ENCODE peak calls at places on chromosomes 3 and 15, in seven cellular contexts. One of them, this sample, is unnamed.

GRCh38 chr3:38227989-38228388 is 37.6 kb upstream of the SLC22A13 start:
- DNase-seq in nephron progenitor cell: no peak
- DNase-seq in neural progenitor cell: no peak
- DNase-seq in choroid plexus epithelial cell: peak
- DNase-seq in HS-5: peak
- DNase-seq in sigmoid colon: no peak
- DNase-seq in GM12891: no peak
- DNase-seq in this sample: no peak

GRCh38 chr3:27616031-27616430 is 106.1 kb downstream of the EOMES start:
- DNase-seq in GM12891: no peak
- DNase-seq in sigmoid colon: no peak
- DNase-seq in HS-5: no peak
- DNase-seq in choroid plexus epithelial cell: no peak
- DNase-seq in neural progenitor cell: no peak
- DNase-seq in nephron progenitor cell: no peak
- DNase-seq in this sample: no peak

GRCh38 chr15:63050737-63051700 is 8.5 kb downstream of the TPM1 start:
- DNase-seq in nephron progenitor cell: no peak
- DNase-seq in sigmoid colon: no peak
- DNase-seq in GM12891: no peak
- DNase-seq in choroid plexus epithelial cell: peak
- DNase-seq in neural progenitor cell: no peak
- DNase-seq in HS-5: no peak
- DNase-seq in this sample: no peak

GRCh38 chr3:193590088-193590856 is 2.7 kb upstream of the OPA1 start:
- DNase-seq in neural progenitor cell: no peak
- DNase-seq in choroid plexus epithelial cell: peak
- DNase-seq in sigmoid colon: no peak
- DNase-seq in nephron progenitor cell: no peak
- DNase-seq in HS-5: peak
- DNase-seq in GM12891: no peak
- DNase-seq in this sample: no peak

GRCh38 chr3:140467916-140468315 is 209.9 kb upstream of the TRIM42 start:
- DNase-seq in HS-5: no peak
- DNase-seq in neural progenitor cell: no peak
- DNase-seq in GM12891: no peak
- DNase-seq in sigmoid colon: no peak
- DNase-seq in nephron progenitor cell: no peak
- DNase-seq in choroid plexus epithelial cell: peak
- DNase-seq in this sample: no peak

GRCh38 chr3:52210550-52211046 is 12.6 kb downstream of the ALAS1 start:
- DNase-seq in HS-5: no peak
- DNase-seq in sigmoid colon: no peak
- DNase-seq in nephron progenitor cell: no peak
- DNase-seq in GM12891: no peak
- DNase-seq in choroid plexus epithelial cell: peak
- DNase-seq in neural progenitor cell: no peak
- DNase-seq in this sample: no peak

GRCh38 chr15:30922469-30923311 is 19.0 kb downstream of the FAN1 start:
- DNase-seq in HS-5: no peak
- DNase-seq in choroid plexus epithelial cell: peak
- DNase-seq in nephron progenitor cell: peak
- DNase-seq in GM12891: no peak
- DNase-seq in neural progenitor cell: peak
- DNase-seq in sigmoid colon: peak
- DNase-seq in this sample: no peak

GRCh38 chr3:128080323-128080898 is 28.2 kb downstream of the SEC61A1 start:
- DNase-seq in GM12891: no peak
- DNase-seq in neural progenitor cell: no peak
- DNase-seq in nephron progenitor cell: no peak
- DNase-seq in HS-5: peak
- DNase-seq in choroid plexus epithelial cell: peak
- DNase-seq in sigmoid colon: no peak
- DNase-seq in this sample: no peak

GRCh38 chr3:104510091-104510860 is 856.4 kb upstream of the ALCAM start:
- DNase-seq in nephron progenitor cell: no peak
- DNase-seq in HS-5: no peak
- DNase-seq in choroid plexus epithelial cell: no peak
- DNase-seq in neural progenitor cell: no peak
- DNase-seq in sigmoid colon: no peak
- DNase-seq in GM12891: no peak
- DNase-seq in this sample: no peak

GRCh38 chr3:69012111-69012835 is 1.2 kb downstream of the EOGT start:
- DNase-seq in HS-5: no peak
- DNase-seq in nephron progenitor cell: peak
- DNase-seq in neural progenitor cell: no peak
- DNase-seq in GM12891: no peak
- DNase-seq in sigmoid colon: peak
- DNase-seq in choroid plexus epithelial cell: peak
- DNase-seq in this sample: peak

GRCh38 chr3:100033184-100033583 is 81.1 kb downstream of the FILIP1L start:
- DNase-seq in sigmoid colon: no peak
- DNase-seq in neural progenitor cell: no peak
- DNase-seq in HS-5: no peak
- DNase-seq in choroid plexus epithelial cell: peak
- DNase-seq in GM12891: no peak
- DNase-seq in nephron progenitor cell: no peak
- DNase-seq in this sample: no peak

GRCh38 chr3:182755308-182756106 is 37.8 kb upstream of the ATP11B start:
- DNase-seq in neural progenitor cell: no peak
- DNase-seq in choroid plexus epithelial cell: peak
- DNase-seq in HS-5: no peak
- DNase-seq in sigmoid colon: no peak
- DNase-seq in GM12891: no peak
- DNase-seq in nephron progenitor cell: no peak
- DNase-seq in this sample: no peak

GRCh38 chr3:134449277-134449676 is 36.5 kb downstream of the ANAPC13 start:
- DNase-seq in choroid plexus epithelial cell: peak
- DNase-seq in nephron progenitor cell: no peak
- DNase-seq in GM12891: no peak
- DNase-seq in neural progenitor cell: peak
- DNase-seq in sigmoid colon: no peak
- DNase-seq in HS-5: no peak
- DNase-seq in this sample: peak

GRCh38 chr3:190384241-190384863 is 3.6 kb upstream of the CLDN16 start:
- DNase-seq in neural progenitor cell: peak
- DNase-seq in sigmoid colon: no peak
- DNase-seq in nephron progenitor cell: no peak
- DNase-seq in GM12891: peak
- DNase-seq in HS-5: no peak
- DNase-seq in choroid plexus epithelial cell: peak
- DNase-seq in this sample: peak

GRCh38 chr15:92884813-92885461 is 15.2 kb upstream of the CHD2 start:
- DNase-seq in GM12891: no peak
- DNase-seq in HS-5: no peak
- DNase-seq in neural progenitor cell: no peak
- DNase-seq in choroid plexus epithelial cell: peak
- DNase-seq in sigmoid colon: no peak
- DNase-seq in nephron progenitor cell: no peak
- DNase-seq in this sample: no peak

GRCh38 chr3:141996437-141996836 is 120.0 kb downstream of the ATP1B3 start:
- DNase-seq in sigmoid colon: no peak
- DNase-seq in choroid plexus epithelial cell: no peak
- DNase-seq in neural progenitor cell: no peak
- DNase-seq in nephron progenitor cell: no peak
- DNase-seq in HS-5: no peak
- DNase-seq in GM12891: no peak
- DNase-seq in this sample: no peak

GRCh38 chr3:99674086-99674789 is 35.8 kb downstream of the COL8A1 start:
- DNase-seq in neural progenitor cell: no peak
- DNase-seq in GM12891: no peak
- DNase-seq in nephron progenitor cell: no peak
- DNase-seq in choroid plexus epithelial cell: peak
- DNase-seq in sigmoid colon: no peak
- DNase-seq in HS-5: no peak
- DNase-seq in this sample: no peak

GRCh38 chr3:143627336-143627735 is 220.9 kb downstream of the SLC9A9 start:
- DNase-seq in choroid plexus epithelial cell: peak
- DNase-seq in nephron progenitor cell: no peak
- DNase-seq in neural progenitor cell: no peak
- DNase-seq in sigmoid colon: no peak
- DNase-seq in HS-5: no peak
- DNase-seq in GM12891: no peak
- DNase-seq in this sample: no peak

GRCh38 chr3:194727435-194728128 is 41.9 kb downstream of the FAM43A start:
- DNase-seq in nephron progenitor cell: no peak
- DNase-seq in HS-5: no peak
- DNase-seq in GM12891: no peak
- DNase-seq in choroid plexus epithelial cell: no peak
- DNase-seq in sigmoid colon: no peak
- DNase-seq in neural progenitor cell: no peak
- DNase-seq in this sample: no peak

GRCh38 chr3:64575211-64575844 is 112.5 kb downstream of the ADAMTS9 start:
- DNase-seq in HS-5: no peak
- DNase-seq in GM12891: peak
- DNase-seq in choroid plexus epithelial cell: peak
- DNase-seq in sigmoid colon: no peak
- DNase-seq in nephron progenitor cell: no peak
- DNase-seq in neural progenitor cell: peak
- DNase-seq in this sample: peak

GRCh38 chr3:69683076-69683806 is 56.0 kb upstream of the MITF start:
- DNase-seq in GM12891: no peak
- DNase-seq in HS-5: no peak
- DNase-seq in sigmoid colon: no peak
- DNase-seq in nephron progenitor cell: no peak
- DNase-seq in neural progenitor cell: peak
- DNase-seq in choroid plexus epithelial cell: no peak
- DNase-seq in this sample: no peak

GRCh38 chr15:24898715-24899278 is 56.0 kb upstream of the SNRPN start:
- DNase-seq in choroid plexus epithelial cell: no peak
- DNase-seq in sigmoid colon: no peak
- DNase-seq in nephron progenitor cell: no peak
- DNase-seq in neural progenitor cell: peak
- DNase-seq in GM12891: no peak
- DNase-seq in HS-5: no peak
- DNase-seq in this sample: no peak

GRCh38 chr3:127172670-127173515 is 20.0 kb upstream of the PRR23E start:
- DNase-seq in sigmoid colon: no peak
- DNase-seq in GM12891: no peak
- DNase-seq in choroid plexus epithelial cell: peak
- DNase-seq in neural progenitor cell: no peak
- DNase-seq in HS-5: peak
- DNase-seq in nephron progenitor cell: peak
- DNase-seq in this sample: peak

GRCh38 chr15:33005582-33005981 is 188.9 kb downstream of the FMN1 start:
- DNase-seq in nephron progenitor cell: no peak
- DNase-seq in GM12891: no peak
- DNase-seq in HS-5: no peak
- DNase-seq in choroid plexus epithelial cell: no peak
- DNase-seq in neural progenitor cell: peak
- DNase-seq in sigmoid colon: no peak
- DNase-seq in this sample: no peak

GRCh38 chr3:156209631-156210336 is 89.4 kb downstream of the KCNAB1 start:
- DNase-seq in neural progenitor cell: no peak
- DNase-seq in sigmoid colon: no peak
- DNase-seq in nephron progenitor cell: no peak
- DNase-seq in GM12891: no peak
- DNase-seq in HS-5: no peak
- DNase-seq in choroid plexus epithelial cell: no peak
- DNase-seq in this sample: no peak

GRCh38 chr15:81029416-81030367 is 29.0 kb downstream of the TLNRD1 start:
- DNase-seq in nephron progenitor cell: no peak
- DNase-seq in GM12891: no peak
- DNase-seq in choroid plexus epithelial cell: peak
- DNase-seq in neural progenitor cell: no peak
- DNase-seq in sigmoid colon: no peak
- DNase-seq in HS-5: no peak
- DNase-seq in this sample: no peak

GRCh38 chr3:52216585-52217408 is 8.6 kb downstream of the TLR9 start:
- DNase-seq in nephron progenitor cell: no peak
- DNase-seq in neural progenitor cell: no peak
- DNase-seq in sigmoid colon: no peak
- DNase-seq in choroid plexus epithelial cell: peak
- DNase-seq in HS-5: no peak
- DNase-seq in GM12891: no peak
- DNase-seq in this sample: no peak

GRCh38 chr3:81744366-81744765 is 17.1 kb downstream of the GBE1 start:
- DNase-seq in sigmoid colon: no peak
- DNase-seq in HS-5: peak
- DNase-seq in choroid plexus epithelial cell: peak
- DNase-seq in GM12891: no peak
- DNase-seq in nephron progenitor cell: no peak
- DNase-seq in neural progenitor cell: no peak
- DNase-seq in this sample: no peak

GRCh38 chr3:73177827-73178226 is 116.4 kb downstream of the EBLN2 start:
- DNase-seq in nephron progenitor cell: no peak
- DNase-seq in HS-5: no peak
- DNase-seq in sigmoid colon: no peak
- DNase-seq in neural progenitor cell: no peak
- DNase-seq in GM12891: no peak
- DNase-seq in choroid plexus epithelial cell: no peak
- DNase-seq in this sample: no peak

This sample was measured in D341Med.